ENCODE peak calls at places on chromosome 2, in five cellular contexts. T, Q, M, G and Z are unnamed samples.

GRCh38 chr2:15940661-15941482 is 522 bp downstream of the MYCN start:
- DNase-seq in G (no peak), M (peak), Q (peak), T (no peak), Z (peak)

GRCh38 chr2:148567716-148568115 is 76.8 kb upstream of the EPC2 start:
- DNase-seq in M (no peak), T (no peak), Q (no peak), G (no peak), Z (no peak)

GRCh38 chr2:169982929-169983328 is 155.7 kb downstream of the UBR3 start:
- DNase-seq in T (no peak), G (no peak), Q (no peak), M (no peak), Z (no peak)

GRCh38 chr2:101120124-101120996 is 30.8 kb downstream of the TBC1D8 start:
- DNase-seq in M (no peak), G (no peak), Q (no peak), T (no peak), Z (peak)

GRCh38 chr2:233210843-233211600 is 40.5 kb upstream of the ATG16L1 start:
- DNase-seq in M (no peak), G (no peak), T (no peak), Q (peak), Z (peak)

GRCh38 chr2:107064750-107065149 is 178.8 kb upstream of the ST6GAL2 start:
- DNase-seq in T (no peak), G (no peak), M (no peak), Q (no peak), Z (no peak)

GRCh38 chr2:196130039-196130825 is 41.1 kb downstream of the STK17B start:
- DNase-seq in G (no peak), T (no peak), M (peak), Q (no peak), Z (no peak)

GRCh38 chr2:210655229-210655628 is 98.8 kb downstream of the CPS1 start:
- DNase-seq in M (no peak), G (no peak), Q (no peak), T (no peak), Z (no peak)

GRCh38 chr2:96951125-96951654 is 35.2 kb downstream of the FAM178B start:
- DNase-seq in T (peak), M (peak), G (peak), Q (peak), Z (peak)

GRCh38 chr2:109124982-109125594 is 3.9 kb upstream of the SH3RF3 start:
- DNase-seq in Q (no peak), M (peak), T (no peak), G (no peak), Z (no peak)

GRCh38 chr2:120344214-120344990 is 1.5 kb upstream of the INHBB start:
- DNase-seq in M (peak), T (no peak), G (no peak), Q (peak), Z (peak)